ENCODE peak calls at places on chromosomes 5 and 9, in nine cellular contexts. One of them, this sample, is unnamed.

GRCh38 chr9:15295761-15296405 is 11.1 kb downstream of the TTC39B start:
- DNase-seq in endothelial cell: no peak
- DNase-seq in Right ventricle myocardium superior: no peak
- DNase-seq in GM19239: peak
- DNase-seq in GM04503: no peak
- DNase-seq in ureter: no peak
- DNase-seq in kidney epithelial cell: peak
- DNase-seq in HEK293T: no peak
- DNase-seq in tibial artery: no peak
- DNase-seq in this sample: no peak

GRCh38 chr9:127283917-127284316 is 19.3 kb downstream of the GARNL3 start:
- DNase-seq in endothelial cell: no peak
- DNase-seq in Right ventricle myocardium superior: peak
- DNase-seq in GM19239: no peak
- DNase-seq in GM04503: peak
- DNase-seq in ureter: no peak
- DNase-seq in kidney epithelial cell: peak
- DNase-seq in HEK293T: no peak
- DNase-seq in tibial artery: no peak
- DNase-seq in this sample: no peak

GRCh38 chr5:135216813-135217154 is 182.2 kb downstream of the MACROH2A1 start:
- DNase-seq in endothelial cell: no peak
- DNase-seq in Right ventricle myocardium superior: no peak
- DNase-seq in GM19239: no peak
- DNase-seq in GM04503: no peak
- DNase-seq in ureter: no peak
- DNase-seq in kidney epithelial cell: no peak
- DNase-seq in HEK293T: no peak
- DNase-seq in tibial artery: no peak
- DNase-seq in this sample: no peak

GRCh38 chr5:32828492-32828891 is 117.4 kb downstream of the NPR3 start:
- DNase-seq in endothelial cell: no peak
- DNase-seq in Right ventricle myocardium superior: no peak
- DNase-seq in GM19239: no peak
- DNase-seq in GM04503: no peak
- DNase-seq in ureter: no peak
- DNase-seq in kidney epithelial cell: no peak
- DNase-seq in HEK293T: no peak
- DNase-seq in tibial artery: no peak
- DNase-seq in this sample: no peak

GRCh38 chr9:82563094-82563493 is 499.8 kb downstream of the RASEF start:
- DNase-seq in endothelial cell: no peak
- DNase-seq in Right ventricle myocardium superior: no peak
- DNase-seq in GM19239: no peak
- DNase-seq in GM04503: no peak
- DNase-seq in ureter: no peak
- DNase-seq in kidney epithelial cell: no peak
- DNase-seq in HEK293T: no peak
- DNase-seq in tibial artery: no peak
- DNase-seq in this sample: no peak

GRCh38 chr5:4561403-4561802 is 578.7 kb upstream of the ADAMTS16 start:
- DNase-seq in endothelial cell: no peak
- DNase-seq in Right ventricle myocardium superior: no peak
- DNase-seq in GM19239: no peak
- DNase-seq in GM04503: no peak
- DNase-seq in ureter: no peak
- DNase-seq in kidney epithelial cell: no peak
- DNase-seq in HEK293T: no peak
- DNase-seq in tibial artery: no peak
- DNase-seq in this sample: no peak

GRCh38 chr9:83384214-83384613 is 154.0 kb downstream of the FRMD3 start:
- DNase-seq in endothelial cell: no peak
- DNase-seq in Right ventricle myocardium superior: no peak
- DNase-seq in GM19239: no peak
- DNase-seq in GM04503: no peak
- DNase-seq in ureter: no peak
- DNase-seq in kidney epithelial cell: no peak
- DNase-seq in HEK293T: no peak
- DNase-seq in tibial artery: no peak
- DNase-seq in this sample: no peak

GRCh38 chr5:59089767-59090166 is 506.9 kb downstream of the RAB3C start:
- DNase-seq in endothelial cell: no peak
- DNase-seq in Right ventricle myocardium superior: no peak
- DNase-seq in GM19239: no peak
- DNase-seq in GM04503: no peak
- DNase-seq in ureter: no peak
- DNase-seq in kidney epithelial cell: no peak
- DNase-seq in HEK293T: no peak
- DNase-seq in tibial artery: no peak
- DNase-seq in this sample: no peak

GRCh38 chr5:42228279-42228678 is 195.0 kb upstream of the GHR start:
- DNase-seq in endothelial cell: no peak
- DNase-seq in Right ventricle myocardium superior: no peak
- DNase-seq in GM19239: no peak
- DNase-seq in GM04503: no peak
- DNase-seq in ureter: no peak
- DNase-seq in kidney epithelial cell: no peak
- DNase-seq in HEK293T: no peak
- DNase-seq in tibial artery: no peak
- DNase-seq in this sample: no peak

GRCh38 chr9:38226491-38226951 is 157.5 kb upstream of the SHB start:
- DNase-seq in endothelial cell: no peak
- DNase-seq in Right ventricle myocardium superior: no peak
- DNase-seq in GM19239: no peak
- DNase-seq in GM04503: no peak
- DNase-seq in ureter: peak
- DNase-seq in kidney epithelial cell: no peak
- DNase-seq in HEK293T: peak
- DNase-seq in tibial artery: no peak
- DNase-seq in this sample: no peak

GRCh38 chr9:129507805-129508204 is 113.1 kb downstream of the C9orf50 start:
- DNase-seq in endothelial cell: no peak
- DNase-seq in Right ventricle myocardium superior: no peak
- DNase-seq in GM19239: no peak
- DNase-seq in GM04503: no peak
- DNase-seq in ureter: no peak
- DNase-seq in kidney epithelial cell: no peak
- DNase-seq in HEK293T: no peak
- DNase-seq in tibial artery: no peak
- DNase-seq in this sample: no peak

GRCh38 chr5:162852145-162852544 is 585.2 kb upstream of the CCNG1 start:
- DNase-seq in endothelial cell: no peak
- DNase-seq in Right ventricle myocardium superior: no peak
- DNase-seq in GM19239: no peak
- DNase-seq in GM04503: no peak
- DNase-seq in ureter: no peak
- DNase-seq in kidney epithelial cell: no peak
- DNase-seq in HEK293T: no peak
- DNase-seq in tibial artery: no peak
- DNase-seq in this sample: no peak

GRCh38 chr5:150734579-150735384 is 24.0 kb downstream of the DCTN4 start:
- DNase-seq in endothelial cell: no peak
- DNase-seq in Right ventricle myocardium superior: peak
- DNase-seq in GM19239: peak
- DNase-seq in GM04503: no peak
- DNase-seq in ureter: no peak
- DNase-seq in kidney epithelial cell: no peak
- DNase-seq in HEK293T: no peak
- DNase-seq in tibial artery: peak
- DNase-seq in this sample: no peak

GRCh38 chr9:94805585-94805984 is 79.1 kb downstream of the AOPEP start:
- DNase-seq in endothelial cell: no peak
- DNase-seq in Right ventricle myocardium superior: no peak
- DNase-seq in GM19239: no peak
- DNase-seq in GM04503: peak
- DNase-seq in ureter: peak
- DNase-seq in kidney epithelial cell: no peak
- DNase-seq in HEK293T: no peak
- DNase-seq in tibial artery: no peak
- DNase-seq in this sample: peak

GRCh38 chr5:174816858-174817257 is 92.5 kb downstream of the MSX2 start:
- DNase-seq in endothelial cell: no peak
- DNase-seq in Right ventricle myocardium superior: no peak
- DNase-seq in GM19239: no peak
- DNase-seq in GM04503: no peak
- DNase-seq in ureter: no peak
- DNase-seq in kidney epithelial cell: no peak
- DNase-seq in HEK293T: peak
- DNase-seq in tibial artery: no peak
- DNase-seq in this sample: no peak

GRCh38 chr5:177256296-177256695 is 47.2 kb downstream of the RAB24 start:
- DNase-seq in endothelial cell: no peak
- DNase-seq in Right ventricle myocardium superior: no peak
- DNase-seq in GM19239: no peak
- DNase-seq in GM04503: no peak
- DNase-seq in ureter: no peak
- DNase-seq in kidney epithelial cell: no peak
- DNase-seq in HEK293T: no peak
- DNase-seq in tibial artery: no peak
- DNase-seq in this sample: no peak

GRCh38 chr5:58922392-58923171 is 339.7 kb downstream of the RAB3C start:
- DNase-seq in endothelial cell: no peak
- DNase-seq in Right ventricle myocardium superior: peak
- DNase-seq in GM19239: no peak
- DNase-seq in GM04503: no peak
- DNase-seq in ureter: peak
- DNase-seq in kidney epithelial cell: no peak
- DNase-seq in HEK293T: no peak
- DNase-seq in tibial artery: peak
- DNase-seq in this sample: no peak

GRCh38 chr5:138754699-138755057 is 1.5 kb downstream of the CTNNA1 start:
- DNase-seq in endothelial cell: no peak
- DNase-seq in Right ventricle myocardium superior: no peak
- DNase-seq in GM19239: no peak
- DNase-seq in GM04503: no peak
- DNase-seq in ureter: no peak
- DNase-seq in kidney epithelial cell: no peak
- DNase-seq in HEK293T: no peak
- DNase-seq in tibial artery: peak
- DNase-seq in this sample: no peak

GRCh38 chr9:6045364-6045763 is 29.9 kb upstream of the RANBP6 start:
- DNase-seq in endothelial cell: no peak
- DNase-seq in Right ventricle myocardium superior: no peak
- DNase-seq in GM19239: no peak
- DNase-seq in GM04503: no peak
- DNase-seq in ureter: no peak
- DNase-seq in kidney epithelial cell: no peak
- DNase-seq in HEK293T: no peak
- DNase-seq in tibial artery: no peak
- DNase-seq in this sample: no peak

GRCh38 chr5:103228056-103228455 is 30.5 kb upstream of the MACIR start:
- DNase-seq in endothelial cell: no peak
- DNase-seq in Right ventricle myocardium superior: no peak
- DNase-seq in GM19239: no peak
- DNase-seq in GM04503: no peak
- DNase-seq in ureter: no peak
- DNase-seq in kidney epithelial cell: no peak
- DNase-seq in HEK293T: no peak
- DNase-seq in tibial artery: no peak
- DNase-seq in this sample: no peak

GRCh38 chr5:179840766-179841165 is 17.9 kb downstream of the MRNIP start:
- DNase-seq in endothelial cell: no peak
- DNase-seq in Right ventricle myocardium superior: no peak
- DNase-seq in GM19239: no peak
- DNase-seq in GM04503: no peak
- DNase-seq in ureter: no peak
- DNase-seq in kidney epithelial cell: no peak
- DNase-seq in HEK293T: no peak
- DNase-seq in tibial artery: no peak
- DNase-seq in this sample: no peak

GRCh38 chr5:622946-623522 is 10.9 kb downstream of the CEP72 start:
- DNase-seq in endothelial cell: no peak
- DNase-seq in Right ventricle myocardium superior: peak
- DNase-seq in GM19239: no peak
- DNase-seq in GM04503: no peak
- DNase-seq in ureter: no peak
- DNase-seq in kidney epithelial cell: no peak
- DNase-seq in HEK293T: no peak
- DNase-seq in tibial artery: no peak
- DNase-seq in this sample: no peak

GRCh38 chr9:22379272-22379671 is 67.4 kb upstream of the DMRTA1 start:
- DNase-seq in endothelial cell: no peak
- DNase-seq in Right ventricle myocardium superior: no peak
- DNase-seq in GM19239: no peak
- DNase-seq in GM04503: no peak
- DNase-seq in ureter: no peak
- DNase-seq in kidney epithelial cell: no peak
- DNase-seq in HEK293T: no peak
- DNase-seq in tibial artery: no peak
- DNase-seq in this sample: no peak

GRCh38 chr5:78008356-78008967 is 232.3 kb upstream of the TBCA start:
- DNase-seq in endothelial cell: peak
- DNase-seq in Right ventricle myocardium superior: no peak
- DNase-seq in GM19239: no peak
- DNase-seq in GM04503: no peak
- DNase-seq in ureter: no peak
- DNase-seq in kidney epithelial cell: peak
- DNase-seq in HEK293T: peak
- DNase-seq in tibial artery: no peak
- DNase-seq in this sample: peak

GRCh38 chr5:119411291-119411934 is 40.9 kb upstream of the HSD17B4 start:
- DNase-seq in endothelial cell: no peak
- DNase-seq in Right ventricle myocardium superior: no peak
- DNase-seq in GM19239: no peak
- DNase-seq in GM04503: no peak
- DNase-seq in ureter: no peak
- DNase-seq in kidney epithelial cell: no peak
- DNase-seq in HEK293T: no peak
- DNase-seq in tibial artery: no peak
- DNase-seq in this sample: no peak

GRCh38 chr5:148395031-148395430 is 11.3 kb downstream of the FBXO38 start:
- DNase-seq in endothelial cell: no peak
- DNase-seq in Right ventricle myocardium superior: no peak
- DNase-seq in GM19239: no peak
- DNase-seq in GM04503: no peak
- DNase-seq in ureter: no peak
- DNase-seq in kidney epithelial cell: no peak
- DNase-seq in HEK293T: no peak
- DNase-seq in tibial artery: no peak
- DNase-seq in this sample: no peak

GRCh38 chr5:26761040-26761439 is 277.3 kb downstream of the CDH9 start:
- DNase-seq in endothelial cell: no peak
- DNase-seq in Right ventricle myocardium superior: no peak
- DNase-seq in GM19239: no peak
- DNase-seq in GM04503: no peak
- DNase-seq in ureter: no peak
- DNase-seq in kidney epithelial cell: no peak
- DNase-seq in HEK293T: peak
- DNase-seq in tibial artery: no peak
- DNase-seq in this sample: no peak

GRCh38 chr9:96418920-96419690 is 935 bp upstream of the ZNF367 start:
- DNase-seq in endothelial cell: peak
- DNase-seq in Right ventricle myocardium superior: peak
- DNase-seq in GM19239: no peak
- DNase-seq in GM04503: peak
- DNase-seq in ureter: peak
- DNase-seq in kidney epithelial cell: no peak
- DNase-seq in HEK293T: peak
- DNase-seq in tibial artery: peak
- DNase-seq in this sample: no peak

GRCh38 chr5:100902406-100903035 is 561 bp downstream of the ST8SIA4 start:
- DNase-seq in endothelial cell: no peak
- DNase-seq in Right ventricle myocardium superior: no peak
- DNase-seq in GM19239: no peak
- DNase-seq in GM04503: no peak
- DNase-seq in ureter: no peak
- DNase-seq in kidney epithelial cell: no peak
- DNase-seq in HEK293T: no peak
- DNase-seq in tibial artery: no peak
- DNase-seq in this sample: no peak

GRCh38 chr5:10478436-10478835 is 36.8 kb downstream of the ROPN1L start:
- DNase-seq in endothelial cell: no peak
- DNase-seq in Right ventricle myocardium superior: no peak
- DNase-seq in GM19239: no peak
- DNase-seq in GM04503: no peak
- DNase-seq in ureter: no peak
- DNase-seq in kidney epithelial cell: no peak
- DNase-seq in HEK293T: no peak
- DNase-seq in tibial artery: no peak
- DNase-seq in this sample: no peak

GRCh38 chr5:31990701-31991110 is 183.4 kb downstream of the GOLPH3 start:
- DNase-seq in endothelial cell: no peak
- DNase-seq in Right ventricle myocardium superior: no peak
- DNase-seq in GM19239: no peak
- DNase-seq in GM04503: no peak
- DNase-seq in ureter: no peak
- DNase-seq in kidney epithelial cell: no peak
- DNase-seq in HEK293T: no peak
- DNase-seq in tibial artery: no peak
- DNase-seq in this sample: no peak